ENCODE peak calls at places on chromosomes 16 and 17, in seven cellular contexts. Y is non-pigmented ciliary epithelial cell; Z is anterior cingulate cortex; J is HFFc6; U is stimulated activated CD8-positive, alpha-beta memory T cell treated with anti-CD3 and anti-CD28 coated beads, Interleukin-4, amount 100 ng/mL, for 24 hours; R is NCI-H1417 treated with DMSO at 0.1 percent for 48 hours; V is right cardiac atrium. X is an unnamed sample.

GRCh38 chr17:57966246-57966645 is 11.0 kb upstream of the CUEDC1 start:
- DNase-seq in Y (no peak), Z (no peak), J (no peak), U (no peak), R (no peak), V (no peak), X (no peak)

GRCh38 chr17:2090804-2091534 is 36.1 kb downstream of the HIC1 start:
- DNase-seq in Y (peak), Z (peak), J (peak), U (no peak), R (no peak), V (peak), X (peak)

GRCh38 chr17:17536702-17537101 is 40.5 kb upstream of the RASD1 start:
- DNase-seq in Y (no peak), Z (no peak), J (no peak), U (no peak), R (no peak), V (peak), X (no peak)

GRCh38 chr17:41738801-41739112 is 4.3 kb upstream of the HAP1 start:
- DNase-seq in Y (no peak), Z (no peak), J (no peak), U (no peak), R (no peak), V (no peak), X (no peak)

GRCh38 chr17:41507315-41507880 is 2.0 kb upstream of the KRT13 start:
- DNase-seq in Y (no peak), Z (no peak), J (no peak), U (no peak), R (no peak), V (no peak), X (no peak)

GRCh38 chr17:19308398-19308797 is 54.1 kb downstream of the B9D1 start:
- DNase-seq in Y (no peak), Z (no peak), J (no peak), U (no peak), R (no peak), V (no peak), X (no peak)

GRCh38 chr16:22075776-22076175 is 16.6 kb upstream of the VWA3A start:
- DNase-seq in Y (no peak), Z (no peak), J (peak), U (no peak), R (no peak), V (no peak), X (no peak)

GRCh38 chr17:63568563-63568962 is 18.3 kb downstream of the DCAF7 start:
- DNase-seq in Y (no peak), Z (no peak), J (no peak), U (no peak), R (no peak), V (no peak), X (no peak)

GRCh38 chr16:85607331-85607765 is 5.8 kb upstream of the GSE1 start:
- DNase-seq in Y (no peak), Z (peak), J (no peak), U (no peak), R (no peak), V (peak), X (peak)

GRCh38 chr17:72640415-72641165 is 451.9 kb downstream of the SLC39A11 start:
- DNase-seq in Y (no peak), Z (no peak), J (no peak), U (no peak), R (no peak), V (no peak), X (peak)

GRCh38 chr16:89983550-89983949 is 35.0 kb downstream of the DEF8 start:
- DNase-seq in Y (no peak), Z (no peak), J (no peak), U (no peak), R (no peak), V (no peak), X (no peak)

GRCh38 chr16:2528161-2529060 is 2.8 kb downstream of the CEMP1 start:
- DNase-seq in Y (no peak), Z (no peak), J (no peak), U (no peak), R (no peak), V (peak), X (no peak)

GRCh38 chr16:535446-536405 is 8.2 kb downstream of the CAPN15 start:
- DNase-seq in Y (no peak), Z (no peak), J (peak), U (no peak), R (no peak), V (no peak), X (peak)

GRCh38 chr17:76213491-76213890 is 26.8 kb downstream of the RNF157 start:
- DNase-seq in Y (no peak), Z (no peak), J (no peak), U (no peak), R (no peak), V (no peak), X (peak)

GRCh38 chr16:8967437-8967821 is 3.7 kb upstream of the USP7 start:
- DNase-seq in Y (no peak), Z (no peak), J (no peak), U (no peak), R (no peak), V (no peak), X (no peak)

GRCh38 chr17:82117139-82118090 is 19.4 kb upstream of the FASN start:
- DNase-seq in Y (no peak), Z (no peak), J (no peak), U (no peak), R (no peak), V (no peak), X (peak)

GRCh38 chr16:71338632-71339031 is 19.9 kb upstream of the CALB2 start:
- DNase-seq in Y (no peak), Z (no peak), J (no peak), U (no peak), R (no peak), V (no peak), X (no peak)

GRCh38 chr17:81902023-81902652 is at the start of gene NPB:
- DNase-seq in Y (no peak), Z (no peak), J (no peak), U (no peak), R (no peak), V (peak), X (peak)

X was measured in H7.